ENCODE peak calls at places on chromosome 20, in eight cellular contexts. E is omental fat pad, L is AG04449, N is heart left ventricle, C is AG04450, K is esophagus squamous epithelium, X is nephron progenitor cell, J is WTC11. U is an unnamed sample.

GRCh38 chr20:59185809-59186208 is 22.2 kb downstream of the ZNF831 start:
- DNase-seq in E (no peak), L (no peak), N (no peak), C (no peak), K (no peak), X (peak), J (no peak), U (peak)

GRCh38 chr20:51002633-51003032 is 20.3 kb downstream of the KCNG1 start:
- DNase-seq in E (no peak), L (no peak), N (no peak), C (no peak), K (no peak), X (no peak), J (no peak), U (no peak)

GRCh38 chr20:52529856-52530255 is 338.3 kb upstream of the ZFP64 start:
- DNase-seq in E (no peak), L (no peak), N (no peak), C (peak), K (no peak), X (no peak), J (no peak), U (no peak)

GRCh38 chr20:63711085-63711645 is 3.3 kb downstream of the ZGPAT start:
- DNase-seq in E (no peak), L (no peak), N (no peak), C (no peak), K (no peak), X (no peak), J (no peak), U (no peak)

GRCh38 chr20:9412309-9412708 is 102.1 kb upstream of the LAMP5 start:
- DNase-seq in E (no peak), L (no peak), N (no peak), C (no peak), K (no peak), X (no peak), J (no peak), U (no peak)

GRCh38 chr20:37209193-37209592 is 29.8 kb upstream of the MROH8 start:
- DNase-seq in E (no peak), L (no peak), N (no peak), C (no peak), K (no peak), X (no peak), J (no peak), U (no peak)

GRCh38 chr20:44643596-44644383 is 7.7 kb downstream of the ADA start:
- DNase-seq in E (no peak), L (peak), N (peak), C (no peak), K (no peak), X (peak), J (peak), U (peak)

GRCh38 chr20:20369353-20370086 is 1.6 kb downstream of the INSM1 start:
- DNase-seq in E (no peak), L (no peak), N (no peak), C (no peak), K (no peak), X (peak), J (peak), U (peak)

GRCh38 chr20:22781869-22782268 is 197.5 kb upstream of the FOXA2 start:
- DNase-seq in E (no peak), L (no peak), N (no peak), C (no peak), K (no peak), X (no peak), J (no peak), U (no peak)

GRCh38 chr20:48606841-48607543 is 220.8 kb downstream of the PREX1 start:
- DNase-seq in E (no peak), L (no peak), N (no peak), C (no peak), K (no peak), X (no peak), J (no peak), U (no peak)

DNA sequence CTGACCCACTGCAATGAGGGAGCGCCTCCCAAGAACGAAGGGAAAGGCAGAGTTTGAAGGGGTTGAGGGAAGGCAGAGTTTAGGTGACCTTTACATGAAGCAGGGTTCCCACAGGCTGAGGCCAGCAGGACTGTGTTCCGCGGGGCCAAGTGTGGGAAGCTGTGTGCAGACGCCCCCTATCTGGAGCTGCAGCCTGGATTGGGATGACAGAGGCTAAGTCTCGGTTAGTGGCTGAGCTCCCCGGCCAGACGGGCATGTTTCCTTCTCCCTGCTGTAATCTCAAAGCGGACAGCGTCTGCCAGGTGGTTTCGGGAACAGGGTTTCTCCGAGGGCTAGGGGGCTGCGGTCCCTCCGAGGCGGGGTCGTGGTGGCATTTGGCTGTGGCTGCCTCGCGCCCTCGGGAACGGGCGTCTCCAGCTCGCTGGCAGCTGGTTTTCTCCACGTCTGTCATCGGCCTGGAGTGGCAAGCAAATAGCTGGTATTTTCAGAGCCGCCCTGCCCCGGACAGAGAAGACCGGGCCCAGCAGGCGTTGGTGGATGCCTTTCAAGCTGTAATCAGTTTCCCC is 702 bp upstream of the PYGB start:
- DNase-seq in E (no peak), L (no peak), N (peak), C (no peak), K (no peak), X (peak), J (peak), U (peak)
- TF ChIP-seq CTCF in E (no peak), L (peak), N (peak), C (peak), K (peak), X (no peak), J (no peak), U (peak)

DNA sequence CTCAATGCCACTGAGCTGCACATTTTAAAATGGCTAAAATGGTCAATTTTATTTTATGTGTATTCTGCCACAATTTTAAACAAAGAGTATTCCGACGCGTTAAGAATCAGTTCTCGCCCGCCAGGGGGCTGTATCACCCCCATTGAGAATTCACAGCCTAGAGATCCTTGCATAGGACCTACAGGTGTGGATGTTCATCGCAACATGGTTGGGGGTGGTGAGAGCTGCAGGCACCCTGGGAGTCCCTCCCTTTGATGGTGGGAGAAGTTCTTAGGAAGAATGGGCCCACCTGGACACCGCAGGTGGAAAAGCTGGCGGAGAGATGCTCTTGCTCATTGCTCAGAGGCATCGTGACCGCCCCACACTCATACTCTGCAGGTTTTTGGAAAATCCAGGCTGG is 63.5 kb downstream of the SLC2A10 start:
- DNase-seq in E (no peak), L (no peak), N (no peak), C (no peak), K (no peak), X (no peak), J (peak), U (no peak)
- TF ChIP-seq CTCF in E (no peak), L (no peak), N (no peak), C (peak), K (no peak), X (peak), J (peak), U (no peak)

DNA sequence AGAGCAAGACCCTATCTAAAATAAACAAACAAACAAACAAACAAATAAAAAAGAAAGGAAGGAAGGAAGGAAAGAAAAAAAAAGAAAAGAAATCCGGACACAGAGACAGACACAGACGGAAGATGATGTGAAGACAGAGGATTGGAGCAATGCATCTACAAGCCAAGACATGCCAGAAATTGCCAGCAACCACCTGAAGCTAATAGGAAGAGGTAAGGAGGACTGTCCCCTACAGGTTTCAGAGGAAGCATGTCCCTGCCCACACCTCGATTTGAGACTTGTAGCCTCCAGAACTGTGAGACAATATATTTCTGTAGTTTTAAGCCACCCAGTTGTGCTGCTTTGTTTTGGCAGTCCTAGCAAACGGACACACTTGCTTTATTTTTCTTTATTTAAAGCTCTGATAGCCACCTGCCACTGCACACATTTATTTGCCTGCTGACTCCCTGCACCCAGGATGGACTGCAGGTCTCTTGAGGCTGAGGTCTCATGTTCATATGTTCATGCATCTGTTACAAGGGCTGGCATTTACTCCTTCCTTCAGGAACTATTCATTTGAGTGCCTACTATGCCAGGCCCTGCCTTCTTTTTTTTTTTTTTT is 20.7 kb upstream of the ZMYND8 start:
- DNase-seq in E (no peak), L (no peak), N (no peak), C (no peak), K (no peak), X (no peak), J (no peak), U (peak)
- TF ChIP-seq CTCF in E (no peak), L (no peak), N (no peak), C (no peak), K (peak), X (no peak), J (no peak), U (no peak)

DNA sequence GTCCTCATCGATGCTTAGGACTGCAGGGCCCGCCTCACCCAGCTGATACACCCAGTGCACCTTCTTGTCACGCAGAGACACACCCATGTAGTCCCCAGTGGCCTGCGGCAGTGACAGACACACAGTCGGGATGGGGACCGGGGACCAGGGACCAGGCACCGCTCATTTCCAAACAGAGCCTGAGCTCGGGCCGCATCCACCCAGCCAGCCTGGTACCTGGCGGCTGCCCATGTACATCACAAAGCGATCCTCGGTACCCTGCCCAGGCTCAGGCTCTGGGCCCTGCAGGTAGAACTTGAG is 11.5 kb downstream of the ADRM1 start:
- DNase-seq in E (no peak), L (no peak), N (no peak), C (no peak), K (no peak), X (no peak), J (no peak), U (no peak)
- TF ChIP-seq CTCF in E (no peak), L (no peak), N (no peak), C (no peak), K (no peak), X (no peak), J (no peak), U (no peak)

DNA sequence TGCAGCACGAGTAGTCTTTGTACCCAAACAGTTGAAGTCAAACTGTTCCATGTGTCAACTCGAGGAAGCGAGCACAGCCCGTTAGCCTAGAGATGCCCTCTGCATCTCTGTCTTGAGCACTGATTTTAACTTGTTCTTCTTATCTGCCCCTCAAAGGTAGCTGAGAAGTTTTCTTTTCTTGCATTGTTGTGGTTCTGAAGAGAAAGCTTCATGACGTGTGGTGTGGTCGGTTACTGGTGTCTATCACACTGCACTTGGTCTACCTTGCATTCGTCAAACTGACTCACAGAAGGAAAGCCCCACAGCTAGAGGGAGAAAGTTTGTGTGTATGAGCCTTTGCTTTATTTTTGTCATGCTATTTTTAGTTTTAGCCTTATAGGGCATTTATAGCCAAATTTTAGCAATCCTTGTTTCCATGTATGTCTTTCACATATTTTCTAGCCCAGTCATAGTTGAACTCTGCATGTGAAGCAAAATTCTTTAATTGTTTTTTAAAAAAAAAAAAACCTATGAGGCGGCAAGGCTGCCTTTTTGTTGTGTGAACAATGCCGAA is 115.1 kb downstream of the JAG1 start:
- DNase-seq in E (no peak), L (peak), N (no peak), C (peak), K (no peak), X (no peak), J (no peak), U (no peak)
- TF ChIP-seq CTCF in E (no peak), L (peak), N (no peak), C (peak), K (peak), X (no peak), J (no peak), U (no peak)

DNA sequence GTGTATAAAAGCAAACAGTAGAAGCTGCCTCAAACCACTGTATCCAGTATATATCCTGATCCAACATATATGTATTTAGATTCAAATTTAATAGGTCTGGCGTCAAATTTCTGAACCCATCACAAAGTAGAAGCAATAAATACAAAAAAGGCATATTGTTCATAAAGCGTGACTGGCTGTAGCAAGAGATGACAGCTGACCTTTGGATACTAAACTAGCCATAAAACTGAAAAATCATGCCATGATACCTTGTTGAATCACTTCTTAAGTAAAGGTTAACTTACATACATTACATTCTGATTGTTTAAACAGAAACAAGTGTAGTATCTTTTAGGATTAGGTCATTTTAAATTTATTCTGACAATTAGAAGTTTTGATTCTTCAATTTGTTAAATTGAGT is 372.0 kb upstream of the FLRT3 start:
- DNase-seq in E (no peak), L (no peak), N (no peak), C (no peak), K (no peak), X (no peak), J (no peak), U (no peak)
- TF ChIP-seq CTCF in E (no peak), L (no peak), N (no peak), C (no peak), K (no peak), X (no peak), J (no peak), U (no peak)

GRCh38 chr20:3128585-3128984 is 31.1 kb downstream of the FASTKD5 start:
- DNase-seq in E (no peak), L (no peak), N (no peak), C (no peak), K (no peak), X (no peak), J (no peak), U (no peak)
- TF ChIP-seq CTCF in E (no peak), L (no peak), N (no peak), C (no peak), K (no peak), X (no peak), J (no peak), U (no peak)

GRCh38 chr20:3312940-3313656 is 74.1 kb upstream of the SLC4A11 start:
- DNase-seq in E (no peak), L (peak), N (no peak), C (no peak), K (no peak), X (no peak), J (no peak), U (peak)
- TF ChIP-seq CTCF in E (no peak), L (no peak), N (no peak), C (no peak), K (no peak), X (no peak), J (no peak), U (no peak)

U was measured in thyroid gland.